ENCODE peak calls at places on chromosomes 5 and 9, in six cellular contexts. N is SW 1271, R is GM20000, C is mammary epithelial cell, L is NCI-H1092 treated with DMSO at 0.1 percent for 48 hours, B is vagina. J is an unnamed sample.

GRCh38 chr5:73199671-73200070 is 26.7 kb downstream of the TMEM174 start:
- DNase-seq in B (no peak), C (no peak), L (no peak), N (no peak), R (no peak), J (no peak)

GRCh38 chr5:43357067-43357466 is 43.9 kb upstream of the HMGCS1 start:
- DNase-seq in B (no peak), L (no peak), R (no peak), N (no peak), C (no peak), J (no peak)

GRCh38 chr9:3215658-3216057 is 310.1 kb downstream of the RFX3 start:
- DNase-seq in N (no peak), R (no peak), L (no peak), C (no peak), B (no peak), J (no peak)

GRCh38 chr5:41843456-41844112 is 26.6 kb downstream of the OXCT1 start:
- DNase-seq in C (peak), R (no peak), L (peak), N (peak), B (no peak), J (no peak)

GRCh38 chr5:108747111-108748009 is at the start of gene FER:
- DNase-seq in R (peak), N (peak), C (peak), L (no peak), B (no peak), J (no peak)

GRCh38 chr9:102867488-102867887 is 127.6 kb upstream of the CYLC2 start:
- DNase-seq in R (no peak), B (no peak), N (peak), C (peak), L (no peak), J (peak)

GRCh38 chr5:109496112-109496511 is 86.3 kb upstream of the PJA2 start:
- DNase-seq in R (no peak), B (no peak), C (no peak), N (no peak), L (no peak), J (no peak)

GRCh38 chr5:144156767-144157171 is 13.7 kb downstream of the YIPF5 start:
- DNase-seq in L (no peak), N (no peak), C (no peak), R (no peak), B (no peak), J (no peak)

GRCh38 chr5:149054416-149054815 is 8.4 kb downstream of the SH3TC2 start:
- DNase-seq in B (no peak), N (no peak), R (no peak), C (no peak), L (no peak), J (no peak)

GRCh38 chr5:76715734-76716455 is at the start of gene F2R:
- DNase-seq in B (no peak), L (no peak), N (peak), C (peak), R (peak), J (peak)

GRCh38 chr9:133822439-133823065 is 84.4 kb upstream of the SARDH start:
- DNase-seq in N (no peak), R (peak), C (no peak), L (no peak), B (no peak), J (no peak)

GRCh38 chr5:143133721-143134120 is 269.8 kb downstream of the NR3C1 start:
- DNase-seq in R (no peak), B (no peak), N (no peak), L (no peak), C (no peak), J (no peak)

GRCh38 chr9:76610009-76610352 is 151.0 kb downstream of the GCNT1 start:
- DNase-seq in C (no peak), L (no peak), N (no peak), B (no peak), R (no peak), J (no peak)

J was measured in T1000.